ENCODE peak calls at places on chromosomes 2 and 18, in four cellular contexts. One of them, this sample, is unnamed.

GRCh38 chr18:37294951-37295350 is 270.6 kb downstream of the CELF4 start:
- DNase-seq in HuH-7.5: no peak
- DNase-seq in activated effector memory CD4-positive, alpha-beta T cell treated with anti-CD3 and anti-CD28 coated beads, Interleukin-2, amount 50 U/mL, for 16 hours: no peak
- DNase-seq in NCI-H187: no peak
- DNase-seq in this sample: peak

GRCh38 chr18:23634692-23635091 is 28.0 kb downstream of the ANKRD29 start:
- DNase-seq in HuH-7.5: no peak
- DNase-seq in activated effector memory CD4-positive, alpha-beta T cell treated with anti-CD3 and anti-CD28 coated beads, Interleukin-2, amount 50 U/mL, for 16 hours: no peak
- DNase-seq in NCI-H187: no peak
- DNase-seq in this sample: no peak

GRCh38 chr2:171158790-171159325 is 1.8 kb downstream of the TLK1 start:
- DNase-seq in HuH-7.5: peak
- DNase-seq in activated effector memory CD4-positive, alpha-beta T cell treated with anti-CD3 and anti-CD28 coated beads, Interleukin-2, amount 50 U/mL, for 16 hours: no peak
- DNase-seq in NCI-H187: no peak
- DNase-seq in this sample: no peak

GRCh38 chr18:59799383-59800015 is 100.3 kb upstream of the PMAIP1 start:
- DNase-seq in HuH-7.5: no peak
- DNase-seq in activated effector memory CD4-positive, alpha-beta T cell treated with anti-CD3 and anti-CD28 coated beads, Interleukin-2, amount 50 U/mL, for 16 hours: no peak
- DNase-seq in NCI-H187: no peak
- DNase-seq in this sample: peak

GRCh38 chr18:70234667-70235459 is 29.4 kb upstream of the RTTN start:
- DNase-seq in HuH-7.5: no peak
- DNase-seq in activated effector memory CD4-positive, alpha-beta T cell treated with anti-CD3 and anti-CD28 coated beads, Interleukin-2, amount 50 U/mL, for 16 hours: no peak
- DNase-seq in NCI-H187: no peak
- DNase-seq in this sample: peak

GRCh38 chr2:38115216-38116012 is 39.5 kb upstream of the CYP1B1 start:
- DNase-seq in HuH-7.5: peak
- DNase-seq in activated effector memory CD4-positive, alpha-beta T cell treated with anti-CD3 and anti-CD28 coated beads, Interleukin-2, amount 50 U/mL, for 16 hours: peak
- DNase-seq in NCI-H187: peak
- DNase-seq in this sample: peak

GRCh38 chr2:219454217-219454616 is 19.6 kb downstream of the SPEG start:
- DNase-seq in HuH-7.5: no peak
- DNase-seq in activated effector memory CD4-positive, alpha-beta T cell treated with anti-CD3 and anti-CD28 coated beads, Interleukin-2, amount 50 U/mL, for 16 hours: no peak
- DNase-seq in NCI-H187: no peak
- DNase-seq in this sample: no peak

GRCh38 chr2:41698787-41699422 is 348.9 kb upstream of the PKDCC start:
- DNase-seq in HuH-7.5: peak
- DNase-seq in activated effector memory CD4-positive, alpha-beta T cell treated with anti-CD3 and anti-CD28 coated beads, Interleukin-2, amount 50 U/mL, for 16 hours: no peak
- DNase-seq in NCI-H187: no peak
- DNase-seq in this sample: no peak

GRCh38 chr2:100919316-100919715 is 82.8 kb upstream of the RPL31 start:
- DNase-seq in HuH-7.5: no peak
- DNase-seq in activated effector memory CD4-positive, alpha-beta T cell treated with anti-CD3 and anti-CD28 coated beads, Interleukin-2, amount 50 U/mL, for 16 hours: no peak
- DNase-seq in NCI-H187: no peak
- DNase-seq in this sample: no peak

GRCh38 chr2:65081232-65081685 is 25.0 kb downstream of the CEP68 start:
- DNase-seq in HuH-7.5: no peak
- DNase-seq in activated effector memory CD4-positive, alpha-beta T cell treated with anti-CD3 and anti-CD28 coated beads, Interleukin-2, amount 50 U/mL, for 16 hours: no peak
- DNase-seq in NCI-H187: no peak
- DNase-seq in this sample: no peak

GRCh38 chr18:13260114-13260926 is 41.8 kb downstream of the LDLRAD4 start:
- DNase-seq in HuH-7.5: no peak
- DNase-seq in activated effector memory CD4-positive, alpha-beta T cell treated with anti-CD3 and anti-CD28 coated beads, Interleukin-2, amount 50 U/mL, for 16 hours: no peak
- DNase-seq in NCI-H187: no peak
- DNase-seq in this sample: no peak

GRCh38 chr2:120175000-120175581 is 48.1 kb downstream of the TMEM185B start:
- DNase-seq in HuH-7.5: peak
- DNase-seq in activated effector memory CD4-positive, alpha-beta T cell treated with anti-CD3 and anti-CD28 coated beads, Interleukin-2, amount 50 U/mL, for 16 hours: no peak
- DNase-seq in NCI-H187: no peak
- DNase-seq in this sample: peak

GRCh38 chr2:202932425-202933138 is 20.5 kb downstream of the CARF start:
- DNase-seq in HuH-7.5: no peak
- DNase-seq in activated effector memory CD4-positive, alpha-beta T cell treated with anti-CD3 and anti-CD28 coated beads, Interleukin-2, amount 50 U/mL, for 16 hours: no peak
- DNase-seq in NCI-H187: no peak
- DNase-seq in this sample: peak

GRCh38 chr2:8252997-8253694 is 428.7 kb upstream of the ID2 start:
- DNase-seq in HuH-7.5: no peak
- DNase-seq in activated effector memory CD4-positive, alpha-beta T cell treated with anti-CD3 and anti-CD28 coated beads, Interleukin-2, amount 50 U/mL, for 16 hours: no peak
- DNase-seq in NCI-H187: peak
- DNase-seq in this sample: no peak

GRCh38 chr18:2641638-2642037 is 13.9 kb upstream of the SMCHD1 start:
- DNase-seq in HuH-7.5: no peak
- DNase-seq in activated effector memory CD4-positive, alpha-beta T cell treated with anti-CD3 and anti-CD28 coated beads, Interleukin-2, amount 50 U/mL, for 16 hours: no peak
- DNase-seq in NCI-H187: no peak
- DNase-seq in this sample: no peak

GRCh38 chr18:59957957-59958356 is 58.2 kb downstream of the PMAIP1 start:
- DNase-seq in HuH-7.5: no peak
- DNase-seq in activated effector memory CD4-positive, alpha-beta T cell treated with anti-CD3 and anti-CD28 coated beads, Interleukin-2, amount 50 U/mL, for 16 hours: no peak
- DNase-seq in NCI-H187: peak
- DNase-seq in this sample: peak

GRCh38 chr18:43180814-43181213 is 65.3 kb upstream of the RIT2 start:
- DNase-seq in HuH-7.5: no peak
- DNase-seq in activated effector memory CD4-positive, alpha-beta T cell treated with anti-CD3 and anti-CD28 coated beads, Interleukin-2, amount 50 U/mL, for 16 hours: no peak
- DNase-seq in NCI-H187: no peak
- DNase-seq in this sample: no peak

GRCh38 chr2:127164761-127165538 is 55.1 kb downstream of the CYP27C1 start:
- DNase-seq in HuH-7.5: no peak
- DNase-seq in activated effector memory CD4-positive, alpha-beta T cell treated with anti-CD3 and anti-CD28 coated beads, Interleukin-2, amount 50 U/mL, for 16 hours: peak
- DNase-seq in NCI-H187: no peak
- DNase-seq in this sample: no peak

GRCh38 chr2:137178955-137179377 is 413.6 kb downstream of the THSD7B start:
- DNase-seq in HuH-7.5: no peak
- DNase-seq in activated effector memory CD4-positive, alpha-beta T cell treated with anti-CD3 and anti-CD28 coated beads, Interleukin-2, amount 50 U/mL, for 16 hours: no peak
- DNase-seq in NCI-H187: no peak
- DNase-seq in this sample: peak

This sample was measured in AG10803.